ENCODE peak calls at places on chromosomes 3 and 15, in seven cellular contexts. E is thoracic aorta; H is body of pancreas; K is GM23338; U is PC-9; F is CD8-positive, alpha-beta T cell; B is cardiac fibroblast. A is an unnamed sample.

GRCh38 chr15:74622758-74623157 is 7.1 kb downstream of the CLK3 start:
- DNase-seq in H (no peak), B (no peak), U (peak), F (no peak), E (no peak), K (no peak), A (no peak)

GRCh38 chr3:192917508-192918274 is at the start of gene MB21D2:
- DNase-seq in K (peak), U (peak), F (peak), H (peak), E (peak), B (peak), A (peak)

GRCh38 chr3:192130534-192131132 is 596.7 kb downstream of the FGF12 start:
- DNase-seq in B (peak), U (peak), K (peak), E (no peak), H (peak), F (no peak), A (peak)

GRCh38 chr15:100987143-100987542 is 68.0 kb downstream of the LRRK1 start:
- DNase-seq in U (no peak), F (no peak), E (no peak), H (no peak), K (no peak), B (peak), A (no peak)

GRCh38 chr3:156341831-156342416 is 213.0 kb downstream of the SSR3 start:
- DNase-seq in E (no peak), B (no peak), F (no peak), K (peak), H (no peak), U (no peak), A (no peak)

GRCh38 chr3:141242035-141242721 is 10.6 kb downstream of the PXYLP1 start:
- DNase-seq in U (no peak), B (peak), K (no peak), E (no peak), F (no peak), H (no peak), A (no peak)

GRCh38 chr3:125062904-125063618 is 7.3 kb upstream of the HEG1 start:
- DNase-seq in B (peak), K (no peak), F (no peak), E (no peak), H (peak), U (peak), A (peak)

GRCh38 chr3:172647823-172648222 is 63.0 kb downstream of the NCEH1 start:
- DNase-seq in U (no peak), H (peak), B (no peak), F (no peak), E (no peak), K (no peak), A (no peak)

GRCh38 chr15:75227663-75228280 is 26.1 kb downstream of the C15orf39 start:
- DNase-seq in F (no peak), K (no peak), H (no peak), E (no peak), U (no peak), B (no peak), A (no peak)

GRCh38 chr3:157544501-157545139 is 41.4 kb upstream of the VEPH1 start:
- DNase-seq in F (no peak), K (no peak), B (peak), U (no peak), E (no peak), H (no peak), A (no peak)

GRCh38 chr3:126954141-126954845 is 28.6 kb upstream of the PLXNA1 start:
- DNase-seq in H (no peak), K (no peak), F (no peak), U (no peak), E (no peak), B (no peak), A (no peak)

GRCh38 chr3:46214751-46215352 is 6.7 kb upstream of the CCR1 start:
- DNase-seq in F (no peak), E (no peak), K (peak), H (no peak), U (peak), B (no peak), A (no peak)

GRCh38 chr3:178182337-178182761 is 353.9 kb upstream of the KCNMB2 start:
- DNase-seq in B (no peak), U (no peak), H (peak), K (no peak), F (no peak), E (no peak), A (no peak)

GRCh38 chr15:23648920-23649515 is 1.4 kb upstream of the MAGEL2 start:
- DNase-seq in E (no peak), F (no peak), B (peak), K (peak), U (no peak), H (peak), A (peak)

GRCh38 chr3:46849098-46849631 is 14.1 kb downstream of the MYL3 start:
- DNase-seq in U (no peak), H (no peak), E (no peak), K (no peak), F (no peak), B (no peak), A (no peak)

GRCh38 chr15:32718822-32719716 is 1.3 kb downstream of the GREM1 start:
- DNase-seq in K (peak), E (no peak), H (peak), B (no peak), U (no peak), F (no peak), A (no peak)

GRCh38 chr15:80779658-80780415 is 667 bp downstream of the CEMIP start:
- DNase-seq in K (peak), B (peak), H (no peak), F (no peak), U (peak), E (no peak), A (peak)

GRCh38 chr3:162489853-162490252 is 993.2 kb downstream of the OTOL1 start:
- DNase-seq in H (no peak), U (no peak), E (no peak), B (no peak), K (peak), F (no peak), A (no peak)

GRCh38 chr3:177760803-177761202 is 563.5 kb upstream of the TBL1XR1 start:
- DNase-seq in B (no peak), U (no peak), F (no peak), H (no peak), E (no peak), K (no peak), A (no peak)

GRCh38 chr15:48781002-48781401 is 29.9 kb downstream of the CEP152 start:
- DNase-seq in H (no peak), B (no peak), F (no peak), U (no peak), E (no peak), K (no peak), A (no peak)

GRCh38 chr3:29475305-29475825 is 194.5 kb downstream of the RBMS3 start:
- DNase-seq in B (no peak), F (no peak), H (no peak), U (no peak), E (no peak), K (peak), A (no peak)

GRCh38 chr3:71250026-71250425 is 333.5 kb downstream of the FOXP1 start:
- DNase-seq in K (no peak), F (no peak), E (no peak), U (no peak), B (no peak), H (no peak), A (no peak)

GRCh38 chr3:119239421-119239820 is 1.3 kb downstream of the B4GALT4 start:
- DNase-seq in U (no peak), B (no peak), K (no peak), F (no peak), E (no peak), H (no peak), A (no peak)

GRCh38 chr15:58159827-58160386 is 21.7 kb downstream of the AQP9 start:
- DNase-seq in K (no peak), H (no peak), E (no peak), F (no peak), B (no peak), U (no peak), A (no peak)

GRCh38 chr3:148077318-148077923 is 620.3 kb upstream of the AGTR1 start:
- DNase-seq in F (no peak), B (peak), K (peak), E (no peak), U (no peak), H (no peak), A (no peak)

GRCh38 chr3:86774082-86774691 is 216.8 kb downstream of the VGLL3 start:
- DNase-seq in K (peak), U (peak), E (no peak), H (no peak), B (peak), F (no peak), A (no peak)

GRCh38 chr3:41224120-41224806 is 25.0 kb downstream of the CTNNB1 start:
- DNase-seq in F (no peak), U (no peak), K (no peak), H (no peak), B (peak), E (no peak), A (no peak)

GRCh38 chr3:62051506-62051905 is 321.8 kb downstream of the FEZF2 start:
- DNase-seq in H (peak), K (peak), U (no peak), F (no peak), B (peak), E (no peak), A (no peak)

GRCh38 chr15:77538793-77539487 is 93.8 kb downstream of the LINGO1 start:
- DNase-seq in U (no peak), E (no peak), F (no peak), B (no peak), H (peak), K (no peak), A (no peak)

GRCh38 chr3:12737319-12737718 is 21.7 kb downstream of the TMEM40 start:
- DNase-seq in U (no peak), F (no peak), B (no peak), E (no peak), H (no peak), K (no peak), A (no peak)

GRCh38 chr3:191435981-191436380 is 25.0 kb upstream of the PYDC2 start:
- DNase-seq in F (no peak), B (no peak), U (no peak), K (no peak), H (no peak), E (no peak), A (no peak)

GRCh38 chr3:134369861-134370596 is 4.2 kb downstream of the AMOTL2 start:
- DNase-seq in B (peak), E (no peak), K (no peak), U (no peak), H (no peak), F (no peak), A (no peak)

GRCh38 chr3:134373278-134373941 is 837 bp downstream of the AMOTL2 start:
- DNase-seq in E (peak), F (no peak), B (peak), H (peak), U (peak), K (peak), A (peak)

GRCh38 chr3:134372405-134373277 is 1.6 kb downstream of the AMOTL2 start:
- DNase-seq in F (no peak), K (no peak), U (no peak), H (no peak), B (no peak), E (no peak), A (no peak)

GRCh38 chr3:134370611-134371451 is 3.4 kb downstream of the AMOTL2 start:
- DNase-seq in H (no peak), U (no peak), E (no peak), F (no peak), K (no peak), B (no peak), A (no peak)

DNA sequence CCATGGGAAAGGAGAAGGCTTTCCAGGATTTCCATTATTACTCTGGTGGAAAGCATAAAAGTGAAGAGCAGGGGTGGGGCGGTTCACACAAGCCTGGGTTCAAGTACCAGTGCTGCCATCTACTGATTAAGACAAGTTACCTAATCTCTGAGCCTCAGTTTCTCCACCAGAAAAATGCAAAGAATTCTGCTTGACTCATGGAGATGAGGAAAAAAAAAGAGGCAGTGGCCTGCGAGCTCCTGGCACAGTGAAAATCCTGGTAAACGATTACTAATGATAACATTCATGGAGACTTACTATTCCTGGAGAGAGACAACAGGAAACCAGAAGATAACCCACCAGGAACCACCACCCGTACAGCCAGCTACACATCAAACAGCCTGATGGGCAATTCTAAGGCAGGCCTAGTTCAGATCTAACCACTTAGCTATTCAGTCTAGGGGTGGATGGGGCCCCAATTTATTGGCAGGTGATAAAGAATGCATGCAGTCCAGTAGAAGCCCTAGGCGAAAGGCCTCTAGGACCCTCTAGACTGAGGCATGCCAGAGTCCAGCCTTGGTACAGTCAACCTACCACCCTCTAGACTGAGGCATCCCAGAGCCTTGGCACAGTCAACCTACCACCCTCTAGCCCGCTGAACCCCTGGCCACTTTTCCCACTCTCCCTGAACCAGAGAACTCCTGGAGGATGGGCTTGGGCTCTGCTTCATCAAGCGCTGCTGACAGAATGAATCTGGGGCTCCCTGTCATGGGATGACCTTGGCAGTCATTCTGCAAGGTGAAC is 2.5 kb downstream of the AMOTL2 start:
- DNase-seq in K (no peak), H (no peak), U (no peak), F (no peak), B (no peak), E (no peak), A (no peak)
- TF ChIP-seq CTCF in K (peak), H (no peak), U (no peak), F (no peak), B (no peak), E (no peak), A (no peak)

DNA sequence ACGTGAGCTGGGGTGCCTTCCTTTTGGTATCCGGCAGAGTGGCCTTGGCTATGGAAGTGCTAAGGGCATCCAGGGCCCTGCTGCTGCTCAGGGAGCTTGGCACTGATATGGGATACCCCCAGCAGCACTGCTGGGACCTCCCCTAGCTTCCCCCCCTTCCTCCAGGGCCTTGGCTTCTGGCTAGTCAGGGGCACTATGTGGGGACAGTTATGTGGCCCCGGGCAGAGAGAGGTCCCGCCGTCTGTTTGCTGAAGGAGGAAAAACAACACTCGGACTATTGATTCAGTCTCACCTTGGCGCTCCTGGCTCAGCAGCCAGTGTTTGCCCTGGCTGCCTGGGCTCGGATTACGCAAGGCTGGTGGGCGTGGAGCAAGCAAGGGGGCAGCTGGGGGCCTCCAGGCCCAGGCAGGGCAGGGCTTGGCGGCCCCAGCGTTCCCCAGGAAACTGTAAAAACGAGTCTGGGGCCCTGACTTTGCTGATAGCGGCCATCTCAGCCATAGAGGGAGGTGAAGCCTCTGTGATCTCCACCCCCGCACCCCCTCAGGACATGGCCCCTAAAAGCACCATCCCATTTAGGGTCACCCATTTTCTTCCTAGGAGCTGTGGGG is 5.7 kb downstream of the FURIN start:
- DNase-seq in H (peak), F (no peak), K (peak), E (no peak), B (peak), U (peak), A (no peak)
- H3K4me3 ChIP-seq in H (no peak), F (no peak), K (peak), E (peak), B (peak), U (no peak), A (no peak)

GRCh38 chr15:51917493-51917892 is 54.1 kb downstream of the LEO1 start:
- DNase-seq in B (peak), H (no peak), F (no peak), U (peak), E (no peak), K (peak), A (no peak)
- TF ChIP-seq CTCF in B (peak), H (peak), F (no peak), U (peak), E (no peak), K (peak), A (no peak)

GRCh38 chr3:100900671-100901070 is 92.5 kb downstream of the ABI3BP start:
- DNase-seq in F (no peak), K (no peak), E (no peak), U (no peak), B (no peak), H (no peak), A (no peak)

GRCh38 chr3:100893590-100893989 is 99.6 kb downstream of the ABI3BP start:
- DNase-seq in B (peak), H (no peak), K (peak), E (no peak), U (no peak), F (no peak), A (no peak)

GRCh38 chr3:100902572-100902971 is 90.6 kb downstream of the ABI3BP start:
- DNase-seq in H (no peak), U (no peak), B (peak), E (no peak), F (no peak), K (no peak), A (no peak)

GRCh38 chr3:100896994-100897393 is 96.2 kb downstream of the ABI3BP start:
- DNase-seq in F (no peak), K (no peak), B (no peak), E (no peak), U (no peak), H (no peak), A (no peak)

DNA sequence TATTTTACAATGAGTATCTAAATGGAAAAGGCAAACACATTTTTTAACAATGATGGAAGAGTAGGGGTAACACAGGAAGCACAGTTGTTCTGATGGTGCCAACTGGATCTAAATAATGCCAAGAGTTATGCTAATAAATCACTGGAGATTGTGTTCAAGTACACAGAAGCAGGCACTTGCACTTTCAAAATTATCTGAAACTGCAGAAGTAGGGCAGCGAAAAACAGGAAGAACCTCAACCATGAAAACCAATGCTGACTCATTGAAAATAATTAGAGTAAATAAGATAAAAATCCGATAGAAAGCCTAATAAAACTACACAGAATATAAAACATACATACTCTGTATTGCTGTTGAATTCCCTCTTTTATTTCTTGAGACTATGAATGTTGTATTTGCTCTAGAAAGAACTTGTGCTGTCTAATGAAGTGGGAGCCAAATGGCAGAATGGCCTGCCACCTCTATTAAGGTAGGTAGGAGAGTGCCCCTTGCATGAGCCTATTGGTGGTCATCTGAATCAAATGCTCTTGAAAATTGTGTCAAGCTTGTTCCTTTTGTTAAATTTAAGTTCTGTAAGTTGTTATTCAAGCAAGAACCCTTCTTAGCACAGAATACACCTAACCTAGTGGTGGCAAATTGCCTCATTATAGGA is 93.7 kb downstream of the ABI3BP start:
- DNase-seq in B (peak), E (no peak), U (no peak), F (no peak), K (no peak), H (no peak), A (no peak)
- H3K4me3 ChIP-seq in B (no peak), E (no peak), U (no peak), F (no peak), K (no peak), H (no peak), A (no peak)

DNA sequence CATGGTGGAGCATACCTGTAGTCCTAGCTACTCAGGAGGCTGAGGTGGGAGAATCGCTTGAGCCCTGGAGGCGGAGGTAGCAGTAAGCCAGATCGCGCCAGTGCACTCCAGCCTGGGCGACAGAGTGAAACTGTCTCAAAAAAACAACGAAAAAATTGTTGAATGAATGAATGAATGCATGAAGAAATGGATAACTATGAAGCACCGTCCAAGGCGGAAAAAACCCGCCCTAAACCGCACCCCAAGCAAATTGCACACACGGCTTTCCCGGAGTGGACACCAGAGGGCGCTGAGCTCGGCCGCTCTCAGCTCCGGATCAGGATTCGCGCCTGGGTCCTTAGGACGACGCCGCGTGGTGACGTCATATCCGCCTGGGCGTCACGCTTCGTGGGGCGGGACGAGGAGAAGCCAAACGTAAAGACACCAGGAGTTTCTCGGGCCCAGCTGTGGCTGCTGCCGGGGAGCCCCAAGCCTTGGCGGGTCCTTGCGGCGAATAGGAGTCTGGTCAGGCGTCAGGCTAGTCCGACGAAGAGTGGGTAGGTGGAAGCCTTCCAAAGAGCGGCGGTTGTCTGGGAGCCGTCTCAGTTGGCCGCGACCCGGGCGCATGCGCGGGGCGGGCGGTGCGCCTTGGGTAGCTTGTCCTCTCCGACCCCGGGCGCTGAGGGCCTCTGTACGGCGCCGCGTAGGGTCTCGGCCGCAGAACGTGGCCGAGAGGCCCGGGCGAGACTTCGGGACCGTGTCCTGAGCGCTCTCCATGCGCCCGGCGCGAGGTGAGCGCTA is at the start of the genes HTD2 and RPP14:
- DNase-seq in H (peak), K (peak), B (peak), F (peak), U (peak), E (peak), A (peak)
- TF ChIP-seq CTCF in H (peak), K (peak), B (peak), F (peak), U (peak), E (peak), A (peak)

A was measured in uterus.